ENCODE peak calls at places on chromosomes 12 and 14, in four cellular contexts. P is K562, H is GM12878, E is HepG2. T is an unnamed sample.

GRCh38 chr12:93325855-93326254 is 51.9 kb upstream of the NUDT4 start:
- DNase-seq in P (no peak), H (no peak), E (no peak), T (no peak)

GRCh38 chr14:67370830-67371229 is 10.7 kb downstream of the EIF2S1 start:
- DNase-seq in H (no peak), E (no peak), P (no peak), T (no peak)

GRCh38 chr14:36510078-36510799 is 9.8 kb downstream of the NKX2-1 start:
- DNase-seq in P (no peak), H (no peak), E (no peak), T (no peak)

GRCh38 chr12:131007031-131007793 is 53.5 kb downstream of the ADGRD1 start:
- DNase-seq in H (no peak), E (peak), P (no peak), T (no peak)

GRCh38 chr14:105477659-105478623 is 3.3 kb downstream of the CRIP2 start:
- DNase-seq in H (no peak), E (no peak), P (peak), T (no peak)

GRCh38 chr14:54709444-54709843 is 142.5 kb downstream of the SAMD4A start:
- DNase-seq in H (peak), E (no peak), P (no peak), T (no peak)

GRCh38 chr12:84131076-84131475 is 781.5 kb downstream of the SLC6A15 start:
- DNase-seq in P (no peak), H (no peak), E (no peak), T (no peak)

GRCh38 chr14:96817750-96818666 is 20.8 kb downstream of the VRK1 start:
- DNase-seq in H (no peak), E (no peak), P (no peak), T (no peak)

GRCh38 chr14:63492391-63492790 is 50.8 kb downstream of the PPP2R5E start:
- DNase-seq in H (no peak), P (no peak), E (no peak), T (no peak)

GRCh38 chr14:42541535-42542001 is 934.9 kb downstream of the LRFN5 start:
- DNase-seq in E (no peak), P (no peak), H (no peak), T (no peak)

GRCh38 chr14:78088941-78089340 is 81.2 kb upstream of the NRXN3 start:
- DNase-seq in H (no peak), E (no peak), P (no peak), T (no peak)

GRCh38 chr12:121299662-121300061 is 3.2 kb upstream of the CAMKK2 start:
- DNase-seq in P (no peak), H (no peak), E (no peak), T (no peak)

GRCh38 chr14:71175491-71175890 is 268.2 kb downstream of the PCNX1 start:
- DNase-seq in P (no peak), E (no peak), H (no peak), T (no peak)

GRCh38 chr12:55392032-55392795 is 8.1 kb upstream of the OR6C65 start:
- DNase-seq in H (no peak), P (no peak), E (no peak), T (no peak)

GRCh38 chr14:45426685-45427282 is 173.8 kb upstream of the MIS18BP1 start:
- DNase-seq in H (peak), E (peak), P (peak), T (peak)

GRCh38 chr12:115313929-115314328 is 630.0 kb upstream of the TBX3 start:
- DNase-seq in H (no peak), P (no peak), E (peak), T (no peak)

GRCh38 chr12:47590771-47591368 is 115.0 kb downstream of the RPAP3 start:
- DNase-seq in H (no peak), E (no peak), P (no peak), T (no peak)

GRCh38 chr14:103679351-103679750 is 35.9 kb downstream of the XRCC3 start:
- DNase-seq in H (peak), E (peak), P (peak), T (peak)

GRCh38 chr12:124607681-124608425 is 40.4 kb upstream of the NCOR2 start:
- DNase-seq in E (no peak), P (no peak), H (no peak), T (no peak)

GRCh38 chr12:49098035-49098451 is 3.4 kb upstream of the DHH start:
- DNase-seq in H (no peak), E (peak), P (peak), T (peak)

GRCh38 chr12:116864371-116865160 is 16.7 kb downstream of the HRK start:
- DNase-seq in H (no peak), P (no peak), E (peak), T (no peak)

GRCh38 chr14:26190644-26191043 is 407.2 kb downstream of the NOVA1 start:
- DNase-seq in E (no peak), P (no peak), H (no peak), T (no peak)

GRCh38 chr14:90543876-90544275 is 147.0 kb downstream of the CALM1 start:
- DNase-seq in P (no peak), H (no peak), E (no peak), T (no peak)

GRCh38 chr12:95258146-95258545 is 40.5 kb downstream of the VEZT start:
- DNase-seq in H (no peak), P (no peak), E (no peak), T (no peak)

GRCh38 chr12:121214171-121214777 is 4.3 kb downstream of the P2RX4 start:
- DNase-seq in E (no peak), P (no peak), H (no peak), T (no peak)

GRCh38 chr14:53764846-53765245 is 191.8 kb downstream of the BMP4 start:
- DNase-seq in P (no peak), H (no peak), E (peak), T (no peak)

GRCh38 chr12:51056242-51056641 is 8.1 kb downstream of the LETMD1 start:
- DNase-seq in E (no peak), P (no peak), H (no peak), T (no peak)

GRCh38 chr12:67804168-67804567 is 155.6 kb downstream of the DYRK2 start:
- DNase-seq in E (no peak), P (no peak), H (no peak), T (no peak)

GRCh38 chr12:56687225-56688128 is 607 bp downstream of the PTGES3 start:
- DNase-seq in H (no peak), P (peak), E (no peak), T (no peak)

GRCh38 chr12:12221560-12221959 is 45.3 kb downstream of the LRP6 start:
- DNase-seq in E (no peak), H (peak), P (no peak), T (no peak)

GRCh38 chr12:66036317-66036716 is 94.2 kb downstream of the LLPH start:
- DNase-seq in P (no peak), E (peak), H (no peak), T (no peak)

GRCh38 chr12:48818831-48819590 is 715 bp downstream of the CACNB3 start:
- DNase-seq in P (no peak), E (no peak), H (no peak), T (no peak)

GRCh38 chr14:72888636-72889201 is 5.2 kb downstream of the DPF3 start:
- DNase-seq in E (no peak), P (no peak), H (no peak), T (no peak)
- TF ChIP-seq SP1 in E (no peak), P (no peak), H (no peak), T (no peak)

GRCh38 chr12:110258466-110258865 is 22.6 kb upstream of the ATP2A2 start:
- DNase-seq in E (no peak), H (no peak), P (no peak), T (no peak)
- TF ChIP-seq FOXK2 in E (no peak), H (no peak), P (no peak), T (no peak)

GRCh38 chr12:34393821-34394150 is 371.5 kb downstream of the ALG10 start:
- DNase-seq in H (no peak), E (no peak), P (no peak), T (no peak)
- TF ChIP-seq SP1 in H (no peak), E (no peak), P (no peak), T (no peak)

DNA sequence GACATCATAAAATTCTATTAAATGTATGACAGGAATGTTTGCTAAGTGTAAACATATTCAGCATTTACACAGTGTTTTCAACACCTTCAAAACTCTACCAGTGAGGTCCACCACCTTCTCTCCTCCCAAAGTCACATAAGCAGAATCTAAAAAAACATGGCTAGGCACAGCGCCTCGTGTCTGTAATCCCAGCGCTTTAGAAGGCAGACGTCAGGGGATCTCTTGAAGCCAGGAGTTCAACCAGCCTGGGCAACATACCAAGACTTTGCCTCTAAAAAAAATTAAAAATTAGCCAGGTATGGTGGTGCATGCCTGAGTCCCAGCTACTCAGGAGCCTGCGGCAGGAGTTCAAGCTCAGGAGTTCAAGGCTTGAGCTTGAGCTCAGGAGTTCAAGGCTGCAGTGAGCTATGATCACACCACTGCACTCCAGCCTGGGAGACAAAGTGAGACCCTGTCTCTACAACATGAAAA is 30.0 kb downstream of the NUMB start:
- DNase-seq in P (no peak), H (no peak), E (peak), T (no peak)
- TF ChIP-seq FOXK2 in P (no peak), H (no peak), E (no peak), T (no peak)

GRCh38 chr14:77022219-77022852 is 6.2 kb downstream of the IRF2BPL start:
- DNase-seq in E (no peak), P (no peak), H (no peak), T (no peak)
- TF ChIP-seq SP1 in E (no peak), P (no peak), H (no peak), T (no peak)